ENCODE peak calls at places on chromosome 1, in six cellular contexts. Z is left ventricle myocardium inferior; O is CD8-positive, alpha-beta memory T cell; D is heart left ventricle; F is effector memory CD4-positive, alpha-beta T cell; E is breast epithelium. V is an unnamed sample.

GRCh38 chr1:168636642-168637111 is 60.3 kb downstream of the XCL1 start:
- DNase-seq in E (no peak), Z (no peak), O (no peak), D (peak; percentile 35), F (no peak), V (no peak)

GRCh38 chr1:174964261-174964984 is 35.3 kb upstream of the CACYBP start:
- DNase-seq in E (no peak), D (no peak), Z (no peak), O (peak; percentile 67), F (no peak), V (no peak)

GRCh38 chr1:85502171-85502570 is 37.2 kb upstream of the DDAH1 start:
- DNase-seq in D (no peak), F (no peak), O (no peak), E (no peak), Z (no peak), V (no peak)

GRCh38 chr1:233424727-233425222 is 97.3 kb downstream of the MAP3K21 start:
- DNase-seq in E (no peak), O (no peak), Z (no peak), F (no peak), D (no peak), V (no peak)

GRCh38 chr1:53738205-53739108 is 507 bp downstream of the GLIS1 start:
- DNase-seq in F (no peak), O (no peak), D (no peak), Z (no peak), E (no peak), V (peak; percentile 53)

GRCh38 chr1:157157481-157158190 is 19.4 kb upstream of the ETV3 start:
- DNase-seq in Z (no peak), O (no peak), F (no peak), D (no peak), E (no peak), V (no peak)

GRCh38 chr1:24020032-24020431 is 39.9 kb upstream of the SRSF10 start:
- DNase-seq in O (no peak), D (peak; percentile 56), E (no peak), Z (no peak), F (no peak), V (no peak)

GRCh38 chr1:218299416-218299815 is 14.3 kb downstream of the RRP15 start:
- DNase-seq in E (no peak), F (no peak), Z (no peak), D (no peak), O (no peak), V (no peak)

GRCh38 chr1:29180497-29181412 is 945 bp downstream of the SRSF4 start:
- DNase-seq in Z (no peak), E (no peak), O (no peak), D (no peak), F (no peak), V (no peak)

GRCh38 chr1:235336903-235337302 is 8.5 kb downstream of the GGPS1 start:
- DNase-seq in F (no peak), Z (no peak), E (no peak), O (peak; percentile 28), D (no peak), V (no peak)

GRCh38 chr1:88289703-88290102 is 394.4 kb upstream of the PKN2 start:
- DNase-seq in O (no peak), E (no peak), Z (no peak), F (no peak), D (no peak), V (no peak)

GRCh38 chr1:176517484-176517883 is 54.5 kb downstream of the PAPPA2 start:
- DNase-seq in D (no peak), E (no peak), F (no peak), Z (no peak), O (no peak), V (no peak)

GRCh38 chr1:228083871-228084278 is 1.4 kb downstream of the ARF1 start:
- DNase-seq in O (no peak), D (no peak), F (no peak), Z (no peak), E (no peak), V (peak; percentile 34)

GRCh38 chr1:37755290-37755689 is 9.6 kb downstream of the EPHA10 start:
- DNase-seq in O (no peak), D (no peak), F (no peak), Z (no peak), E (no peak), V (no peak)

GRCh38 chr1:229271448-229272120 is 673 bp downstream of the RAB4A start:
- DNase-seq in O (peak; percentile 40), Z (peak; percentile 34), F (no peak), D (no peak), E (no peak), V (no peak)

GRCh38 chr1:222073307-222073995 is 331.6 kb upstream of the DUSP10 start:
- DNase-seq in F (no peak), D (no peak), O (no peak), Z (no peak), E (no peak), V (no peak)

GRCh38 chr1:193070942-193071341 is 11.5 kb downstream of the RO60 start:
- DNase-seq in Z (no peak), O (no peak), F (no peak), D (no peak), E (no peak), V (no peak)

GRCh38 chr1:63322944-63323865 is 838 bp downstream of the FOXD3 start:
- DNase-seq in D (no peak), E (no peak), O (peak; percentile 55), F (peak; percentile 23), Z (no peak), V (no peak)

GRCh38 chr1:243513726-243514491 is 258.1 kb downstream of the SDCCAG8 start:
- DNase-seq in O (no peak), F (no peak), D (no peak), Z (no peak), E (no peak), V (no peak)

GRCh38 chr1:6233376-6233775 is 2.4 kb downstream of the ICMT start:
- DNase-seq in Z (no peak), F (no peak), O (no peak), D (no peak), E (no peak), V (no peak)

GRCh38 chr1:65059930-65060538 is 88.0 kb upstream of the AK4 start:
- DNase-seq in F (no peak), D (no peak), O (no peak), E (no peak), Z (no peak), V (no peak)

GRCh38 chr1:19310061-19310460 is 1.9 kb downstream of the AKR7A2 start:
- DNase-seq in E (no peak), F (no peak), D (no peak), O (no peak), Z (no peak), V (no peak)

GRCh38 chr1:161834967-161835366 is 68.8 kb downstream of the ATF6 start:
- DNase-seq in O (no peak), F (no peak), Z (no peak), E (no peak), D (no peak), V (no peak)

GRCh38 chr1:36803870-36804560 is 230.3 kb downstream of the GRIK3 start:
- DNase-seq in E (no peak), F (no peak), O (no peak), D (no peak), Z (no peak), V (no peak)

GRCh38 chr1:225428066-225428878 is 434 bp upstream of the LBR start:
- DNase-seq in O (peak; percentile 92), E (peak; percentile 82), F (peak; percentile 88), Z (peak; percentile 91), D (peak; percentile 93), V (peak; percentile 90)

GRCh38 chr1:225427249-225428065 is at the start of gene LBR:
- DNase-seq in O (no peak), D (peak; percentile 54), E (no peak), F (no peak), Z (peak; percentile 46), V (peak; percentile 52)

GRCh38 chr1:225424562-225425210 is 3.2 kb downstream of the LBR start:
- DNase-seq in E (no peak), Z (no peak), D (no peak), O (no peak), F (no peak), V (no peak)

GRCh38 chr1:225425211-225425786 is 2.5 kb downstream of the LBR start:
- DNase-seq in Z (no peak), F (no peak), E (no peak), D (no peak), O (no peak), V (no peak)

GRCh38 chr1:225426395-225427248 is 1.2 kb downstream of the LBR start:
- DNase-seq in Z (peak; percentile 24), F (no peak), E (no peak), D (no peak), O (peak; percentile 44), V (peak; percentile 65)
- H3K4me1 ChIP-seq in Z (peaks cover 67% of the 10 kb centered on the region), F (peaks cover 15% of the 10 kb centered on the region), E (peaks cover 4% of the 10 kb centered on the region), D (peaks cover 6% of the 10 kb centered on the region), O (peaks cover 47% of the 10 kb centered on the region), V (peaks cover 26% of the 10 kb centered on the region)

GRCh38 chr1:98090351-98090750 is 169.5 kb upstream of the DPYD start:
- DNase-seq in Z (no peak), D (no peak), O (no peak), E (no peak), F (no peak), V (no peak)

GRCh38 chr1:98086796-98087195 is 166.0 kb upstream of the DPYD start:
- DNase-seq in Z (no peak), D (no peak), E (no peak), O (no peak), F (no peak), V (no peak)

GRCh38 chr1:98084188-98084587 is 163.4 kb upstream of the DPYD start:
- DNase-seq in D (no peak), O (no peak), E (no peak), F (no peak), Z (no peak), V (no peak)

GRCh38 chr1:98088361-98088760 is 167.5 kb upstream of the DPYD start:
- DNase-seq in E (no peak), D (no peak), Z (no peak), O (no peak), F (no peak), V (no peak)

GRCh38 chr1:98086156-98086555 is 165.3 kb upstream of the DPYD start:
- DNase-seq in E (no peak), F (no peak), O (no peak), Z (no peak), D (no peak), V (no peak)
- H3K27ac ChIP-seq in E (no peak overlapping the region), F (no peak overlapping the region), O (no peak overlapping the region), Z (no peak overlapping the region), D (no peak overlapping the region), V (no peak overlapping the region)

DNA sequence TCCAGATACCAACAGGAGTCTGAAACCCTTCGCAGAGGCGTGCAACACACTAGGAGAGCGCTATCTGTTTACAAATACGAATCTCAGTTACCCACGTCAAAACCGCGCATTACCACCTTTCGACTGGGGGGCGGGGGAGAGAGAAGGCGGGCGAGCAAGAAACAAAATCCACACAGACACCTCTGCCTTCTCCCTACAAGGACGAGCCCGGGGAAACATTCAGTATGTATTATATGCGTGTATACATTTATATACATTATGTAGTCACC is 722 bp downstream of the TUT4 start:
- DNase-seq in F (peak; percentile 66), D (peak; percentile 37), O (peak; percentile 85), E (no peak), Z (no peak), V (peak; percentile 65)
- H3K4me1 ChIP-seq in F (peaks cover 21% of the 10 kb centered on the region), D (peaks cover 8% of the 10 kb centered on the region), O (peaks cover 37% of the 10 kb centered on the region), E (no peaks in the 10 kb centered on the region), Z (peaks cover 42% of the 10 kb centered on the region), V (peaks cover 42% of the 10 kb centered on the region)

DNA sequence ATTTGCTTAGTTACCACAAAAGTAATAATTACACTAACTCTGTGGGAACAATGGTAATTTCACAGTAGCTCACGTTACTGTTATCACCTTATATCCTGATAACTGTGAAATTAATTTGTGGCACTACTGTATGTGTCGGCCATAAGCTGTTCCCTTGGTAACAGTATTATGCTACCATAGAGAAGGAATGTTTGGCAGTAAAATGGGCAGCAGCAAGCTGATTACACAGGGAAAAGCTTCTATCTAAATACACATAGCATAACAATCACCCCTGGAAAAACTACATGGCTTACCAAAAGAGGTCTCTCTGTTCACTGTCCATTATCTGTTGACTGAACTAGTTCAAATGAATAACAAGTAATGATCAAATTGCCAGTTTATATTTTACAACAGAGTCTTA is 124.1 kb downstream of the DPYD start:
- DNase-seq in O (no peak), E (no peak), D (no peak), F (no peak), Z (no peak), V (no peak)
- H3K27ac ChIP-seq in O (no peak overlapping the region), E (no peak overlapping the region), D (peak overlapping the region; percentile 57), F (no peak overlapping the region), Z (peak overlapping the region; percentile 72), V (no peak overlapping the region)

V was measured in psoas muscle.